ENCODE peak calls at places on chromosome 2, in four cellular contexts. A is Peyer's patch, N is tibial nerve, U is heart right ventricle. F is an unnamed sample.

GRCh38 chr2:9232886-9233285 is 26.3 kb downstream of the ASAP2 start:
- DNase-seq in N (no peak), A (no peak), U (no peak), F (no peak)

GRCh38 chr2:144702051-144702450 is 182.1 kb upstream of the ZEB2 start:
- DNase-seq in N (no peak), U (no peak), A (no peak), F (no peak)

GRCh38 chr2:120346034-120346666 is at the start of gene INHBB:
- DNase-seq in U (no peak), N (no peak), A (no peak), F (no peak)

GRCh38 chr2:148459300-148459891 is 185.2 kb upstream of the EPC2 start:
- DNase-seq in U (no peak), N (no peak), A (no peak), F (no peak)

GRCh38 chr2:8676191-8676914 is 5.5 kb upstream of the ID2 start:
- DNase-seq in N (peak), U (peak), A (peak), F (no peak)

GRCh38 chr2:81648370-81648769 is 1343.8 kb upstream of the LRRTM1 start:
- DNase-seq in N (no peak), U (no peak), A (no peak), F (no peak)

GRCh38 chr2:71461304-71461671 is 7.9 kb downstream of the DYSF start:
- DNase-seq in A (no peak), U (no peak), N (no peak), F (no peak)

GRCh38 chr2:112187805-112188596 is 49.8 kb downstream of the FBLN7 start:
- DNase-seq in A (peak), N (no peak), U (no peak), F (no peak)

GRCh38 chr2:161139098-161139987 is 20.9 kb upstream of the TANK start:
- DNase-seq in N (no peak), A (no peak), U (no peak), F (no peak)

GRCh38 chr2:218887079-218887478 is 6.4 kb downstream of the WNT10A start:
- DNase-seq in N (no peak), A (no peak), U (no peak), F (no peak)

GRCh38 chr2:177392373-177393246 is at the start of gene AGPS:
- DNase-seq in U (peak), A (peak), N (peak), F (peak)

GRCh38 chr2:236365258-236366048 is 101.2 kb upstream of the ASB18 start:
- DNase-seq in A (no peak), N (no peak), U (no peak), F (no peak)

GRCh38 chr2:854460-854859 is 96.2 kb upstream of the SNTG2 start:
- DNase-seq in A (peak), U (no peak), N (no peak), F (no peak)

GRCh38 chr2:85954918-85955420 is 66.2 kb upstream of the ST3GAL5 start:
- DNase-seq in N (no peak), A (no peak), U (no peak), F (no peak)

GRCh38 chr2:30262716-30263309 is 31.5 kb downstream of the LBH start:
- DNase-seq in A (no peak), U (no peak), N (no peak), F (no peak)

GRCh38 chr2:159243521-159243920 is 43.0 kb downstream of the WDSUB1 start:
- DNase-seq in N (no peak), A (no peak), U (no peak), F (no peak)

GRCh38 chr2:210752532-210752931 is 196.1 kb downstream of the CPS1 start:
- DNase-seq in U (no peak), A (no peak), N (no peak), F (no peak)

GRCh38 chr2:177268901-177269300 is 4.4 kb upstream of the NFE2L2 start:
- DNase-seq in N (no peak), A (no peak), U (no peak), F (no peak)

GRCh38 chr2:215971671-215972070 is 41.7 kb downstream of the MREG start:
- DNase-seq in N (no peak), A (no peak), U (no peak), F (no peak)

GRCh38 chr2:66082576-66082975 is 352.3 kb upstream of the MEIS1 start:
- DNase-seq in N (no peak), A (no peak), U (no peak), F (no peak)

GRCh38 chr2:226327830-226328229 is 471.8 kb downstream of the IRS1 start:
- DNase-seq in N (no peak), U (no peak), A (no peak), F (no peak)

GRCh38 chr2:169693344-169693743 is 861 bp downstream of the CFAP210 start:
- DNase-seq in N (no peak), A (no peak), U (no peak), F (no peak)

GRCh38 chr2:239321596-239322413 is 79.0 kb downstream of the HDAC4 start:
- DNase-seq in N (no peak), U (no peak), A (peak), F (no peak)

GRCh38 chr2:41867553-41867952 is 180.3 kb upstream of the PKDCC start:
- DNase-seq in A (no peak), U (no peak), N (no peak), F (no peak)

GRCh38 chr2:189178726-189179606 is 595 bp downstream of the COL5A2 start:
- DNase-seq in A (no peak), U (no peak), N (no peak), F (no peak)

GRCh38 chr2:23452397-23452796 is 67.4 kb downstream of the KLHL29 start:
- DNase-seq in U (no peak), N (no peak), A (no peak), F (no peak)

GRCh38 chr2:27086722-27087446 is at the start of gene KHK:
- DNase-seq in U (peak), N (no peak), A (peak), F (no peak)

GRCh38 chr2:176111891-176112374 is 4.6 kb upstream of the HOXD10 start:
- DNase-seq in N (no peak), U (no peak), A (peak), F (no peak)

GRCh38 chr2:197704434-197705142 is 581 bp upstream of the MARS2 start:
- DNase-seq in N (no peak), U (no peak), A (no peak), F (no peak)

GRCh38 chr2:12080360-12080759 is 333.9 kb downstream of the LPIN1 start:
- DNase-seq in A (no peak), U (no peak), N (no peak), F (no peak)

GRCh38 chr2:238938460-238939055 is 90.7 kb downstream of the TWIST2 start:
- DNase-seq in N (peak), U (peak), A (peak), F (peak)

GRCh38 chr2:172556284-172557033 is 569 bp downstream of the PDK1 start:
- DNase-seq in U (peak), A (peak), N (peak), F (no peak)

GRCh38 chr2:150296795-150297546 is 190.5 kb downstream of the RND3 start:
- DNase-seq in U (no peak), A (no peak), N (no peak), F (no peak)

GRCh38 chr2:11842324-11842723 is 95.9 kb downstream of the LPIN1 start:
- DNase-seq in N (no peak), U (no peak), A (no peak), F (no peak)

GRCh38 chr2:172079838-172080640 is 5.3 kb upstream of the DLX1 start:
- DNase-seq in N (no peak), A (no peak), U (no peak), F (no peak)

GRCh38 chr2:171154348-171154747 is 6.3 kb downstream of the TLK1 start:
- DNase-seq in N (no peak), A (no peak), U (no peak), F (no peak)

GRCh38 chr2:100884145-100884621 is 64.2 kb downstream of the NPAS2 start:
- DNase-seq in U (no peak), N (no peak), A (no peak), F (no peak)

GRCh38 chr2:14219306-14219705 is 413.2 kb upstream of the LRATD1 start:
- DNase-seq in U (no peak), A (no peak), N (no peak), F (no peak)

GRCh38 chr2:226001716-226002115 is 602.2 kb downstream of the NYAP2 start:
- DNase-seq in N (no peak), U (no peak), A (no peak), F (no peak)

GRCh38 chr2:151238527-151239487 is 22.9 kb downstream of the RBM43 start:
- DNase-seq in U (no peak), A (peak), N (peak), F (no peak)

GRCh38 chr2:164737612-164738081 is 104.0 kb downstream of the COBLL1 start:
- DNase-seq in U (peak), N (peak), A (peak), F (no peak)

GRCh38 chr2:164735309-164735919 is 106.2 kb downstream of the COBLL1 start:
- DNase-seq in U (no peak), A (no peak), N (no peak), F (no peak)

GRCh38 chr2:164739966-164740365 is 101.7 kb downstream of the COBLL1 start:
- DNase-seq in U (no peak), A (no peak), N (no peak), F (no peak)

DNA sequence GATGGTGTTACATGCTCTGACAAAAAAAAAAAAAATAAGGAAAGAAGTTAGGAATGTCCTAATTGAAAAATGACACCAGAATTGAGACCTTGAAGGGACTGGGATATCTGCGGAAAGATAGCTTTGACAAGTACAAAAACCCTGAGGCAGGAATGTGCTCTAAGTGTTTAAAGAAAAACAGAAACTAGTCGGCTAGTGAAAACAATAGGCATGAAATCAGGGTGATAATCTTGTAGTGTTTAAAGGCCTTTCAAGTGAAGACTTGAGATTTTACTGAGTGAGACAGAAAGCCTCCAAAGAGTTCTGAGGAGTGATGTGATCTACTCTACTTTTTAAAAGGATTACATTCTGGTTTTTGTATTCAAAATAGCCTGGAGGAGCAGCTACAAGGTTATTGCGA is 107.4 kb downstream of the COBLL1 start:
- DNase-seq in A (no peak), U (no peak), N (no peak), F (no peak)
- TF ChIP-seq CTCF in A (no peak), U (no peak), N (no peak), F (no peak)

DNA sequence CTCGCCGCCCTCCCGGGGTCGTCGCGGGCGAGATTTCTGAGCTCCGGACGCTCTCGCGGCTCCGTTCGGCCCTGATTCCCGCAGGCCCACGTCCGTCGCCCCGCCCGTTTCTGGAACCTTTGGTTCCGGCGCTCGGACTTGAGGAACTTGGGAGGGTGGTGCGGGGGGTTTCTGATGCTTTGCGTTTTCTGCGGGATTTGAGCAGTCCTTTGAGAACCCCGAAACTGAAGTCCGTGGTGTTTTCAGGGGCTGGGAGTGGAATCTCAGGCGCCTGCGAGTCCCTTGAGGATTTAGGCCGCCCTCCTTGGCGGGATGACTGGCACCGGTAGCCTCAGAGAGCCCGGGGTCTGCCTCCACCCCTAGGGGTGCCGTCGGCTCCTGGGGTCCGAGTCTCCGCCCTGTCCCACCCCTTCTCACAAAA is 336 bp downstream of the THNSL2 start:
- DNase-seq in U (peak), A (peak), N (no peak), F (no peak)
- H3K27ac ChIP-seq in U (no peak), A (peak), N (peak), F (peak)

GRCh38 chr2:74379851-74380789 is at the start of gene DCTN1:
- DNase-seq in N (no peak), A (peak), U (no peak), F (no peak)
- H3K4me3 ChIP-seq in N (peak), A (peak), U (peak), F (peak)

DNA sequence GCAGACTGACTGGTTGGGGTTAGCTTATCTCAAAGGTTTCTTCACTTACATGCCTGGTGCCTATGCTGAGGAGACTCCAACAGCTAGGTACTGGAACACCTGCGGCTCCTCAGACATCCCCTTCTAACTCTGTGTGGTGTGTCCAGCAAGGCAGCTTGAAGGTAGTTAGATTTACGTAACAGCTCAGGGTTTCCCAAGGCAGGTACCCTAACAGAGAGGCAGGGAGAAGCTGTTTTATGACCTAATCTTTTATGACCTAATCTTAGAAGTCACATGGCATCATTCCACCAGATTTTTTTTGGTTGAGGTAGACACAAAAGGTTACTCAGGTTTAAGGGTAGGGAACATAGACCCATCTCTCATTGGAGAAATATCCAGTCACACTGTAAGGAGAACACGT is 17.4 kb upstream of the PAPOLG start:
- DNase-seq in U (no peak), A (no peak), N (no peak), F (no peak)
- TF ChIP-seq CTCF in U (no peak), A (no peak), N (no peak), F (no peak)

GRCh38 chr2:10406016-10406415 is 42.1 kb downstream of the ODC1 start:
- DNase-seq in N (no peak), A (no peak), U (no peak), F (no peak)

GRCh38 chr2:10406491-10406890 is 41.6 kb downstream of the ODC1 start:
- DNase-seq in A (no peak), N (no peak), U (no peak), F (no peak)

GRCh38 chr2:10407841-10408648 is 40.1 kb downstream of the ODC1 start:
- DNase-seq in U (no peak), A (peak), N (peak), F (peak)

GRCh38 chr2:10408649-10409579 is 39.2 kb downstream of the ODC1 start:
- DNase-seq in N (peak), A (peak), U (peak), F (no peak)

DNA sequence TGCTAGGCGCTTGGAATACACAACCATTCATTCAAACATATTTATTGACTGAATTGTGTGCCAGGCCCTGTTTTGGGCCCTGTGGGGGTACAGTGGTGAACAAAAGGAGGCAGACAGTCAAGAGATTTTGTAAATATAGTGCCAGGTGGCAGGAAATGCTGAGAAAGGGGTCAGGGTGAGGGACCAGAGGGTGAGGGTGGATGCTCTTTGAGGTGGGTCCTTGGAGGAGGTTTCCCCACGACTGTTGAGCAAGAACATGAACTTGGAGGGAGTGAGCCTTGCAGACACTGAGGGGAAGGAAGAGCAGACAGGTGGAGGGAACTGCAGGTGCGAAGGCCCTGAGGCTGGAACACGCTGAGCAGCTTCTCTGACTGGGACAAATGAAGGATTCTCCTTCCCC is 40.7 kb downstream of the ODC1 start:
- DNase-seq in N (no peak), A (no peak), U (no peak), F (no peak)
- H3K27ac ChIP-seq in N (peak), A (peak), U (peak), F (no peak)

GRCh38 chr2:47506024-47506423 is 103.1 kb downstream of the MSH2 start:
- DNase-seq in N (no peak), U (no peak), A (no peak), F (no peak)
- H3K4me3 ChIP-seq in N (no peak), U (no peak), A (no peak), F (no peak)

DNA sequence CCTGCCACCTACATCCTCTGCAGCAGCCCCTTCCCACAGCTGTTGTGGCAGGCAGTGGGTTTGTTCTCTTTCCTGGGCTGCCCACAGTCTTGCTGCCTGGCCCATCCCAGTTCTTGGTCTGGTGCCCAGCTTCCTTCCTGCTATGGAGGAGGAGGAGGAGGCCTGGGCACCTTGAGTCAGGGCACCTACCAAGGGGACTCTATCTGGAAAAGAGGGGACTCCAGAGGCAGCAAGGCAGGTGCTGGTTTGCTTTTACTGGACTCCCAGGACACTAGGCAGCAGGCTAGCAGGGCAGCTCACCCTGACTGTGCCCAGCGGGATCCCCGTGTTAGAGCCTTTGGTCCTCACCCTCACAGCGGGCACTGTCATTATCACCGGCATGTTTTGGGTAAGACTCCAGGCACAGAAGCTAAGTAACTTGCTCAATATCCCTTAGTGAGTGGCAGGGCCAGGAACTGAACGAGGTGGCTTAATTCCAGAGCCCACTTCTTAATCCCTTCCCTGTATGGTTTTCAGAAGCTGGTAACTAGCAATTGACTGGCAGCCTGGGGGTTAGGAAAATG is 62.3 kb downstream of the LRRFIP1 start:
- DNase-seq in U (peak), N (no peak), A (peak), F (no peak)
- TF ChIP-seq CTCF in U (no peak), N (no peak), A (no peak), F (no peak)

DNA sequence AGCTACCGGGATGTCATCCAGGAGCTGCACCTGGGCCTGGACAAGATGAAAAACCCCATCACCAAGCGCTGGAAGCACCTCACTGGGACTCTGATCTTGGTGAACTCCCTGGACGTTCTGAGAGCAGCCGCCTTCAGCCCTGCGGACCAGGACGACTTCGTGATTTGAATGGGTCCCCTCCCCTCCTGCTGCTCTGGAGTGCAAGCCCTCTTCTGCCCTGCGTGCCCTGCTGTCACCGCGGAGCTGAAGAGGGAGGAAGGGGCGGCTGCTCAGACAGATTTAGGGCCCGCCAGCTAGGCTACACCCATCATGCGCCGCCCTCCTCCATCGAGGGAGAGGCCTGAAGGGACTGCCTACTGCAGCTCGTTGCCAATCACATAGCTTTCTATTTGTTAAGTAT is 101.8 kb downstream of the SH3BP4 start:
- DNase-seq in U (no peak), N (no peak), A (peak), F (no peak)
- H3K27ac ChIP-seq in U (no peak), N (no peak), A (no peak), F (no peak)

F was measured in thoracic aorta.